ENCODE peak calls at places on chromosomes 7 and 10, in nine cellular contexts. One of them, this sample, is unnamed.

GRCh38 chr10:30534465-30535144 is 94.9 kb downstream of the LYZL2 start:
- DNase-seq in Right ventricle myocardium superior: peak
- DNase-seq in activated naive CD4-positive, alpha-beta T cell treated with anti-CD3 and anti-CD28 coated beads, Interleukin-2, amount 10 ng/mL, durations not matched to agents 7 days and 5 days: peak
- DNase-seq in HEK293T: peak
- DNase-seq in EL: peak
- DNase-seq in HTR-8/SVneo: peak
- DNase-seq in NCI-H774: peak
- DNase-seq in activated CD8-positive, alpha-beta memory T cell treated with anti-CD3 and anti-CD28 coated beads, Interleukin-2, amount 50 U/mL, for 4 hours: peak
- DNase-seq in nucleus accumbens: peak
- DNase-seq in this sample: peak

GRCh38 chr7:135147899-135148721 is at the start of gene TMEM140:
- DNase-seq in Right ventricle myocardium superior: peak
- DNase-seq in activated naive CD4-positive, alpha-beta T cell treated with anti-CD3 and anti-CD28 coated beads, Interleukin-2, amount 10 ng/mL, durations not matched to agents 7 days and 5 days: peak
- DNase-seq in HEK293T: no peak
- DNase-seq in EL: peak
- DNase-seq in HTR-8/SVneo: no peak
- DNase-seq in NCI-H774: peak
- DNase-seq in activated CD8-positive, alpha-beta memory T cell treated with anti-CD3 and anti-CD28 coated beads, Interleukin-2, amount 50 U/mL, for 4 hours: peak
- DNase-seq in nucleus accumbens: no peak
- DNase-seq in this sample: peak

GRCh38 chr10:26556756-26557640 is 118.9 kb downstream of the APBB1IP start:
- DNase-seq in Right ventricle myocardium superior: no peak
- DNase-seq in activated naive CD4-positive, alpha-beta T cell treated with anti-CD3 and anti-CD28 coated beads, Interleukin-2, amount 10 ng/mL, durations not matched to agents 7 days and 5 days: peak
- DNase-seq in HEK293T: peak
- DNase-seq in EL: peak
- DNase-seq in HTR-8/SVneo: peak
- DNase-seq in NCI-H774: peak
- DNase-seq in activated CD8-positive, alpha-beta memory T cell treated with anti-CD3 and anti-CD28 coated beads, Interleukin-2, amount 50 U/mL, for 4 hours: no peak
- DNase-seq in nucleus accumbens: no peak
- DNase-seq in this sample: no peak

GRCh38 chr7:68547181-68547580 is 1051.1 kb upstream of the AUTS2 start:
- DNase-seq in Right ventricle myocardium superior: no peak
- DNase-seq in activated naive CD4-positive, alpha-beta T cell treated with anti-CD3 and anti-CD28 coated beads, Interleukin-2, amount 10 ng/mL, durations not matched to agents 7 days and 5 days: no peak
- DNase-seq in HEK293T: no peak
- DNase-seq in EL: no peak
- DNase-seq in HTR-8/SVneo: peak
- DNase-seq in NCI-H774: no peak
- DNase-seq in activated CD8-positive, alpha-beta memory T cell treated with anti-CD3 and anti-CD28 coated beads, Interleukin-2, amount 50 U/mL, for 4 hours: no peak
- DNase-seq in nucleus accumbens: no peak
- DNase-seq in this sample: no peak

GRCh38 chr7:29555061-29555460 is 8.6 kb upstream of the PRR15 start:
- DNase-seq in Right ventricle myocardium superior: no peak
- DNase-seq in activated naive CD4-positive, alpha-beta T cell treated with anti-CD3 and anti-CD28 coated beads, Interleukin-2, amount 10 ng/mL, durations not matched to agents 7 days and 5 days: no peak
- DNase-seq in HEK293T: no peak
- DNase-seq in EL: no peak
- DNase-seq in HTR-8/SVneo: no peak
- DNase-seq in NCI-H774: no peak
- DNase-seq in activated CD8-positive, alpha-beta memory T cell treated with anti-CD3 and anti-CD28 coated beads, Interleukin-2, amount 50 U/mL, for 4 hours: no peak
- DNase-seq in nucleus accumbens: no peak
- DNase-seq in this sample: no peak

GRCh38 chr7:90520484-90520883 is 51.0 kb downstream of the PTTG1IP2 start:
- DNase-seq in Right ventricle myocardium superior: no peak
- DNase-seq in activated naive CD4-positive, alpha-beta T cell treated with anti-CD3 and anti-CD28 coated beads, Interleukin-2, amount 10 ng/mL, durations not matched to agents 7 days and 5 days: no peak
- DNase-seq in HEK293T: no peak
- DNase-seq in EL: peak
- DNase-seq in HTR-8/SVneo: no peak
- DNase-seq in NCI-H774: no peak
- DNase-seq in activated CD8-positive, alpha-beta memory T cell treated with anti-CD3 and anti-CD28 coated beads, Interleukin-2, amount 50 U/mL, for 4 hours: no peak
- DNase-seq in nucleus accumbens: no peak
- DNase-seq in this sample: no peak

GRCh38 chr10:118543714-118544400 is 51.6 kb downstream of the PRLHR start:
- DNase-seq in Right ventricle myocardium superior: no peak
- DNase-seq in activated naive CD4-positive, alpha-beta T cell treated with anti-CD3 and anti-CD28 coated beads, Interleukin-2, amount 10 ng/mL, durations not matched to agents 7 days and 5 days: peak
- DNase-seq in HEK293T: peak
- DNase-seq in EL: peak
- DNase-seq in HTR-8/SVneo: peak
- DNase-seq in NCI-H774: peak
- DNase-seq in activated CD8-positive, alpha-beta memory T cell treated with anti-CD3 and anti-CD28 coated beads, Interleukin-2, amount 50 U/mL, for 4 hours: peak
- DNase-seq in nucleus accumbens: no peak
- DNase-seq in this sample: peak

GRCh38 chr7:155804897-155805825 is 7.1 kb downstream of the SHH start:
- DNase-seq in Right ventricle myocardium superior: no peak
- DNase-seq in activated naive CD4-positive, alpha-beta T cell treated with anti-CD3 and anti-CD28 coated beads, Interleukin-2, amount 10 ng/mL, durations not matched to agents 7 days and 5 days: peak
- DNase-seq in HEK293T: peak
- DNase-seq in EL: peak
- DNase-seq in HTR-8/SVneo: peak
- DNase-seq in NCI-H774: peak
- DNase-seq in activated CD8-positive, alpha-beta memory T cell treated with anti-CD3 and anti-CD28 coated beads, Interleukin-2, amount 50 U/mL, for 4 hours: peak
- DNase-seq in nucleus accumbens: no peak
- DNase-seq in this sample: peak

GRCh38 chr7:2515424-2516193 is 4.0 kb upstream of the LFNG start:
- DNase-seq in Right ventricle myocardium superior: no peak
- DNase-seq in activated naive CD4-positive, alpha-beta T cell treated with anti-CD3 and anti-CD28 coated beads, Interleukin-2, amount 10 ng/mL, durations not matched to agents 7 days and 5 days: no peak
- DNase-seq in HEK293T: no peak
- DNase-seq in EL: no peak
- DNase-seq in HTR-8/SVneo: no peak
- DNase-seq in NCI-H774: no peak
- DNase-seq in activated CD8-positive, alpha-beta memory T cell treated with anti-CD3 and anti-CD28 coated beads, Interleukin-2, amount 50 U/mL, for 4 hours: no peak
- DNase-seq in nucleus accumbens: no peak
- DNase-seq in this sample: no peak

GRCh38 chr7:39453743-39454355 is 112.4 kb upstream of the YAE1 start:
- DNase-seq in Right ventricle myocardium superior: no peak
- DNase-seq in activated naive CD4-positive, alpha-beta T cell treated with anti-CD3 and anti-CD28 coated beads, Interleukin-2, amount 10 ng/mL, durations not matched to agents 7 days and 5 days: peak
- DNase-seq in HEK293T: peak
- DNase-seq in EL: peak
- DNase-seq in HTR-8/SVneo: peak
- DNase-seq in NCI-H774: no peak
- DNase-seq in activated CD8-positive, alpha-beta memory T cell treated with anti-CD3 and anti-CD28 coated beads, Interleukin-2, amount 50 U/mL, for 4 hours: peak
- DNase-seq in nucleus accumbens: no peak
- DNase-seq in this sample: no peak

GRCh38 chr10:13257621-13258150 is 23.5 kb upstream of the UCMA start:
- DNase-seq in Right ventricle myocardium superior: no peak
- DNase-seq in activated naive CD4-positive, alpha-beta T cell treated with anti-CD3 and anti-CD28 coated beads, Interleukin-2, amount 10 ng/mL, durations not matched to agents 7 days and 5 days: no peak
- DNase-seq in HEK293T: no peak
- DNase-seq in EL: no peak
- DNase-seq in HTR-8/SVneo: no peak
- DNase-seq in NCI-H774: no peak
- DNase-seq in activated CD8-positive, alpha-beta memory T cell treated with anti-CD3 and anti-CD28 coated beads, Interleukin-2, amount 50 U/mL, for 4 hours: no peak
- DNase-seq in nucleus accumbens: no peak
- DNase-seq in this sample: no peak

GRCh38 chr7:93894966-93895650 is 4.6 kb upstream of the TFPI2 start:
- DNase-seq in Right ventricle myocardium superior: no peak
- DNase-seq in activated naive CD4-positive, alpha-beta T cell treated with anti-CD3 and anti-CD28 coated beads, Interleukin-2, amount 10 ng/mL, durations not matched to agents 7 days and 5 days: no peak
- DNase-seq in HEK293T: no peak
- DNase-seq in EL: no peak
- DNase-seq in HTR-8/SVneo: no peak
- DNase-seq in NCI-H774: no peak
- DNase-seq in activated CD8-positive, alpha-beta memory T cell treated with anti-CD3 and anti-CD28 coated beads, Interleukin-2, amount 50 U/mL, for 4 hours: no peak
- DNase-seq in nucleus accumbens: no peak
- DNase-seq in this sample: no peak

GRCh38 chr10:123129553-123130271 is 6.1 kb upstream of the HMX3 start:
- DNase-seq in Right ventricle myocardium superior: no peak
- DNase-seq in activated naive CD4-positive, alpha-beta T cell treated with anti-CD3 and anti-CD28 coated beads, Interleukin-2, amount 10 ng/mL, durations not matched to agents 7 days and 5 days: no peak
- DNase-seq in HEK293T: no peak
- DNase-seq in EL: no peak
- DNase-seq in HTR-8/SVneo: no peak
- DNase-seq in NCI-H774: no peak
- DNase-seq in activated CD8-positive, alpha-beta memory T cell treated with anti-CD3 and anti-CD28 coated beads, Interleukin-2, amount 50 U/mL, for 4 hours: no peak
- DNase-seq in nucleus accumbens: no peak
- DNase-seq in this sample: no peak

GRCh38 chr7:118214833-118215182 is 9.7 kb upstream of the ANKRD7 start:
- DNase-seq in Right ventricle myocardium superior: no peak
- DNase-seq in activated naive CD4-positive, alpha-beta T cell treated with anti-CD3 and anti-CD28 coated beads, Interleukin-2, amount 10 ng/mL, durations not matched to agents 7 days and 5 days: no peak
- DNase-seq in HEK293T: no peak
- DNase-seq in EL: no peak
- DNase-seq in HTR-8/SVneo: no peak
- DNase-seq in NCI-H774: no peak
- DNase-seq in activated CD8-positive, alpha-beta memory T cell treated with anti-CD3 and anti-CD28 coated beads, Interleukin-2, amount 50 U/mL, for 4 hours: no peak
- DNase-seq in nucleus accumbens: no peak
- DNase-seq in this sample: no peak

GRCh38 chr10:47421057-47421952 is 37.2 kb upstream of the ZNF488 start:
- DNase-seq in Right ventricle myocardium superior: no peak
- DNase-seq in activated naive CD4-positive, alpha-beta T cell treated with anti-CD3 and anti-CD28 coated beads, Interleukin-2, amount 10 ng/mL, durations not matched to agents 7 days and 5 days: no peak
- DNase-seq in HEK293T: peak
- DNase-seq in EL: peak
- DNase-seq in HTR-8/SVneo: peak
- DNase-seq in NCI-H774: no peak
- DNase-seq in activated CD8-positive, alpha-beta memory T cell treated with anti-CD3 and anti-CD28 coated beads, Interleukin-2, amount 50 U/mL, for 4 hours: no peak
- DNase-seq in nucleus accumbens: no peak
- DNase-seq in this sample: peak

GRCh38 chr10:112792487-112793196 is 157.4 kb upstream of the TCF7L2 start:
- DNase-seq in Right ventricle myocardium superior: peak
- DNase-seq in activated naive CD4-positive, alpha-beta T cell treated with anti-CD3 and anti-CD28 coated beads, Interleukin-2, amount 10 ng/mL, durations not matched to agents 7 days and 5 days: no peak
- DNase-seq in HEK293T: peak
- DNase-seq in EL: peak
- DNase-seq in HTR-8/SVneo: no peak
- DNase-seq in NCI-H774: no peak
- DNase-seq in activated CD8-positive, alpha-beta memory T cell treated with anti-CD3 and anti-CD28 coated beads, Interleukin-2, amount 50 U/mL, for 4 hours: no peak
- DNase-seq in nucleus accumbens: peak
- DNase-seq in this sample: no peak

GRCh38 chr10:85614566-85614965 is 752.0 kb downstream of the GRID1 start:
- DNase-seq in Right ventricle myocardium superior: no peak
- DNase-seq in activated naive CD4-positive, alpha-beta T cell treated with anti-CD3 and anti-CD28 coated beads, Interleukin-2, amount 10 ng/mL, durations not matched to agents 7 days and 5 days: no peak
- DNase-seq in HEK293T: no peak
- DNase-seq in EL: no peak
- DNase-seq in HTR-8/SVneo: no peak
- DNase-seq in NCI-H774: no peak
- DNase-seq in activated CD8-positive, alpha-beta memory T cell treated with anti-CD3 and anti-CD28 coated beads, Interleukin-2, amount 50 U/mL, for 4 hours: no peak
- DNase-seq in nucleus accumbens: no peak
- DNase-seq in this sample: no peak

GRCh38 chr7:110522751-110523200 is 568.2 kb upstream of the LRRN3 start:
- DNase-seq in Right ventricle myocardium superior: no peak
- DNase-seq in activated naive CD4-positive, alpha-beta T cell treated with anti-CD3 and anti-CD28 coated beads, Interleukin-2, amount 10 ng/mL, durations not matched to agents 7 days and 5 days: no peak
- DNase-seq in HEK293T: no peak
- DNase-seq in EL: no peak
- DNase-seq in HTR-8/SVneo: no peak
- DNase-seq in NCI-H774: peak
- DNase-seq in activated CD8-positive, alpha-beta memory T cell treated with anti-CD3 and anti-CD28 coated beads, Interleukin-2, amount 50 U/mL, for 4 hours: no peak
- DNase-seq in nucleus accumbens: no peak
- DNase-seq in this sample: no peak

GRCh38 chr10:35422236-35422635 is 85.9 kb downstream of the CCNY start:
- DNase-seq in Right ventricle myocardium superior: no peak
- DNase-seq in activated naive CD4-positive, alpha-beta T cell treated with anti-CD3 and anti-CD28 coated beads, Interleukin-2, amount 10 ng/mL, durations not matched to agents 7 days and 5 days: no peak
- DNase-seq in HEK293T: no peak
- DNase-seq in EL: peak
- DNase-seq in HTR-8/SVneo: no peak
- DNase-seq in NCI-H774: no peak
- DNase-seq in activated CD8-positive, alpha-beta memory T cell treated with anti-CD3 and anti-CD28 coated beads, Interleukin-2, amount 50 U/mL, for 4 hours: no peak
- DNase-seq in nucleus accumbens: no peak
- DNase-seq in this sample: no peak

GRCh38 chr7:136677456-136678365 is 190.7 kb upstream of the CHRM2 start:
- DNase-seq in Right ventricle myocardium superior: no peak
- DNase-seq in activated naive CD4-positive, alpha-beta T cell treated with anti-CD3 and anti-CD28 coated beads, Interleukin-2, amount 10 ng/mL, durations not matched to agents 7 days and 5 days: no peak
- DNase-seq in HEK293T: no peak
- DNase-seq in EL: peak
- DNase-seq in HTR-8/SVneo: no peak
- DNase-seq in NCI-H774: no peak
- DNase-seq in activated CD8-positive, alpha-beta memory T cell treated with anti-CD3 and anti-CD28 coated beads, Interleukin-2, amount 50 U/mL, for 4 hours: no peak
- DNase-seq in nucleus accumbens: no peak
- DNase-seq in this sample: no peak

GRCh38 chr7:47622946-47623640 is 41.2 kb upstream of the TNS3 start:
- DNase-seq in Right ventricle myocardium superior: no peak
- DNase-seq in activated naive CD4-positive, alpha-beta T cell treated with anti-CD3 and anti-CD28 coated beads, Interleukin-2, amount 10 ng/mL, durations not matched to agents 7 days and 5 days: no peak
- DNase-seq in HEK293T: no peak
- DNase-seq in EL: peak
- DNase-seq in HTR-8/SVneo: no peak
- DNase-seq in NCI-H774: no peak
- DNase-seq in activated CD8-positive, alpha-beta memory T cell treated with anti-CD3 and anti-CD28 coated beads, Interleukin-2, amount 50 U/mL, for 4 hours: no peak
- DNase-seq in nucleus accumbens: no peak
- DNase-seq in this sample: no peak

GRCh38 chr7:66542528-66543373 is 85.9 kb upstream of the KCTD7 start:
- DNase-seq in Right ventricle myocardium superior: peak
- DNase-seq in activated naive CD4-positive, alpha-beta T cell treated with anti-CD3 and anti-CD28 coated beads, Interleukin-2, amount 10 ng/mL, durations not matched to agents 7 days and 5 days: no peak
- DNase-seq in HEK293T: no peak
- DNase-seq in EL: peak
- DNase-seq in HTR-8/SVneo: peak
- DNase-seq in NCI-H774: no peak
- DNase-seq in activated CD8-positive, alpha-beta memory T cell treated with anti-CD3 and anti-CD28 coated beads, Interleukin-2, amount 50 U/mL, for 4 hours: no peak
- DNase-seq in nucleus accumbens: no peak
- DNase-seq in this sample: no peak

GRCh38 chr7:924541-925231 is 29.8 kb downstream of the ADAP1 start:
- DNase-seq in Right ventricle myocardium superior: peak
- DNase-seq in activated naive CD4-positive, alpha-beta T cell treated with anti-CD3 and anti-CD28 coated beads, Interleukin-2, amount 10 ng/mL, durations not matched to agents 7 days and 5 days: peak
- DNase-seq in HEK293T: no peak
- DNase-seq in EL: peak
- DNase-seq in HTR-8/SVneo: no peak
- DNase-seq in NCI-H774: no peak
- DNase-seq in activated CD8-positive, alpha-beta memory T cell treated with anti-CD3 and anti-CD28 coated beads, Interleukin-2, amount 50 U/mL, for 4 hours: peak
- DNase-seq in nucleus accumbens: no peak
- DNase-seq in this sample: peak

GRCh38 chr7:71521506-71521905 is 389.6 kb downstream of the GALNT17 start:
- DNase-seq in Right ventricle myocardium superior: no peak
- DNase-seq in activated naive CD4-positive, alpha-beta T cell treated with anti-CD3 and anti-CD28 coated beads, Interleukin-2, amount 10 ng/mL, durations not matched to agents 7 days and 5 days: no peak
- DNase-seq in HEK293T: no peak
- DNase-seq in EL: no peak
- DNase-seq in HTR-8/SVneo: no peak
- DNase-seq in NCI-H774: no peak
- DNase-seq in activated CD8-positive, alpha-beta memory T cell treated with anti-CD3 and anti-CD28 coated beads, Interleukin-2, amount 50 U/mL, for 4 hours: no peak
- DNase-seq in nucleus accumbens: no peak
- DNase-seq in this sample: no peak

GRCh38 chr10:131148270-131148669 is 163.3 kb downstream of the TCERG1L start:
- DNase-seq in Right ventricle myocardium superior: no peak
- DNase-seq in activated naive CD4-positive, alpha-beta T cell treated with anti-CD3 and anti-CD28 coated beads, Interleukin-2, amount 10 ng/mL, durations not matched to agents 7 days and 5 days: no peak
- DNase-seq in HEK293T: no peak
- DNase-seq in EL: no peak
- DNase-seq in HTR-8/SVneo: no peak
- DNase-seq in NCI-H774: no peak
- DNase-seq in activated CD8-positive, alpha-beta memory T cell treated with anti-CD3 and anti-CD28 coated beads, Interleukin-2, amount 50 U/mL, for 4 hours: no peak
- DNase-seq in nucleus accumbens: no peak
- DNase-seq in this sample: no peak

GRCh38 chr7:124919841-124920240 is 9.8 kb downstream of the POT1 start:
- DNase-seq in Right ventricle myocardium superior: no peak
- DNase-seq in activated naive CD4-positive, alpha-beta T cell treated with anti-CD3 and anti-CD28 coated beads, Interleukin-2, amount 10 ng/mL, durations not matched to agents 7 days and 5 days: no peak
- DNase-seq in HEK293T: no peak
- DNase-seq in EL: no peak
- DNase-seq in HTR-8/SVneo: no peak
- DNase-seq in NCI-H774: no peak
- DNase-seq in activated CD8-positive, alpha-beta memory T cell treated with anti-CD3 and anti-CD28 coated beads, Interleukin-2, amount 50 U/mL, for 4 hours: no peak
- DNase-seq in nucleus accumbens: no peak
- DNase-seq in this sample: no peak

GRCh38 chr10:73079779-73080178 is 16.9 kb downstream of the P4HA1 start:
- DNase-seq in Right ventricle myocardium superior: no peak
- DNase-seq in activated naive CD4-positive, alpha-beta T cell treated with anti-CD3 and anti-CD28 coated beads, Interleukin-2, amount 10 ng/mL, durations not matched to agents 7 days and 5 days: no peak
- DNase-seq in HEK293T: no peak
- DNase-seq in EL: no peak
- DNase-seq in HTR-8/SVneo: no peak
- DNase-seq in NCI-H774: no peak
- DNase-seq in activated CD8-positive, alpha-beta memory T cell treated with anti-CD3 and anti-CD28 coated beads, Interleukin-2, amount 50 U/mL, for 4 hours: no peak
- DNase-seq in nucleus accumbens: no peak
- DNase-seq in this sample: no peak

GRCh38 chr7:92360387-92360786 is 86.9 kb upstream of the GATAD1 start:
- DNase-seq in Right ventricle myocardium superior: no peak
- DNase-seq in activated naive CD4-positive, alpha-beta T cell treated with anti-CD3 and anti-CD28 coated beads, Interleukin-2, amount 10 ng/mL, durations not matched to agents 7 days and 5 days: no peak
- DNase-seq in HEK293T: no peak
- DNase-seq in EL: no peak
- DNase-seq in HTR-8/SVneo: no peak
- DNase-seq in NCI-H774: no peak
- DNase-seq in activated CD8-positive, alpha-beta memory T cell treated with anti-CD3 and anti-CD28 coated beads, Interleukin-2, amount 50 U/mL, for 4 hours: no peak
- DNase-seq in nucleus accumbens: no peak
- DNase-seq in this sample: no peak

GRCh38 chr7:6709808-6710207 is 3.1 kb upstream of the ZNF12 start:
- DNase-seq in Right ventricle myocardium superior: no peak
- DNase-seq in activated naive CD4-positive, alpha-beta T cell treated with anti-CD3 and anti-CD28 coated beads, Interleukin-2, amount 10 ng/mL, durations not matched to agents 7 days and 5 days: no peak
- DNase-seq in HEK293T: no peak
- DNase-seq in EL: no peak
- DNase-seq in HTR-8/SVneo: no peak
- DNase-seq in NCI-H774: no peak
- DNase-seq in activated CD8-positive, alpha-beta memory T cell treated with anti-CD3 and anti-CD28 coated beads, Interleukin-2, amount 50 U/mL, for 4 hours: no peak
- DNase-seq in nucleus accumbens: no peak
- DNase-seq in this sample: no peak

GRCh38 chr10:70477661-70478162 is 855 bp upstream of the PALD1 start:
- DNase-seq in Right ventricle myocardium superior: peak
- DNase-seq in activated naive CD4-positive, alpha-beta T cell treated with anti-CD3 and anti-CD28 coated beads, Interleukin-2, amount 10 ng/mL, durations not matched to agents 7 days and 5 days: peak
- DNase-seq in HEK293T: no peak
- DNase-seq in EL: no peak
- DNase-seq in HTR-8/SVneo: no peak
- DNase-seq in NCI-H774: no peak
- DNase-seq in activated CD8-positive, alpha-beta memory T cell treated with anti-CD3 and anti-CD28 coated beads, Interleukin-2, amount 50 U/mL, for 4 hours: peak
- DNase-seq in nucleus accumbens: peak
- DNase-seq in this sample: no peak

GRCh38 chr10:47262606-47263295 is 37.2 kb upstream of the GDF10 start:
- DNase-seq in Right ventricle myocardium superior: no peak
- DNase-seq in activated naive CD4-positive, alpha-beta T cell treated with anti-CD3 and anti-CD28 coated beads, Interleukin-2, amount 10 ng/mL, durations not matched to agents 7 days and 5 days: no peak
- DNase-seq in HEK293T: no peak
- DNase-seq in EL: no peak
- DNase-seq in HTR-8/SVneo: no peak
- DNase-seq in NCI-H774: no peak
- DNase-seq in activated CD8-positive, alpha-beta memory T cell treated with anti-CD3 and anti-CD28 coated beads, Interleukin-2, amount 50 U/mL, for 4 hours: no peak
- DNase-seq in nucleus accumbens: no peak
- DNase-seq in this sample: no peak

This sample was measured in Peyer's patch.